ENCODE peak calls at places on chromosomes 16 and 17, in ten cellular contexts. R, V, A, I, C, E, X, P, U and K are unnamed samples.

GRCh38 chr17:50201226-50201854 is at the start of gene COL1A1:
- ATAC-seq in C (no peak), P (no peak), R (no peak), E (peak; percentile 18), X (no peak), U (no peak), I (no peak), A (no peak), V (peak; percentile 14), K (peak; percentile 62)

GRCh38 chr17:33560871-33561270 is 267.8 kb upstream of the ASIC2 start:
- ATAC-seq in A (no peak), U (no peak), C (no peak), E (no peak), V (no peak), X (no peak), P (no peak), R (no peak), I (no peak), K (no peak)

GRCh38 chr16:87626905-87627304 is 24.6 kb downstream of the JPH3 start:
- ATAC-seq in X (no peak), E (no peak), V (no peak), I (no peak), U (no peak), R (no peak), P (no peak), C (no peak), A (no peak), K (no peak)

GRCh38 chr17:9817086-9817485 is 4.8 kb downstream of the GSG1L2 start:
- ATAC-seq in P (no peak), V (peak; percentile 80), C (no peak), I (no peak), R (peak; percentile 90), U (peak; percentile 61), A (no peak), X (no peak), E (peak; percentile 57), K (peak; percentile 83)

GRCh38 chr17:66272699-66273390 is 29.6 kb upstream of the PRKCA start:
- ATAC-seq in C (no peak), P (no peak), I (no peak), R (peak; percentile 41), V (peak; percentile 39), E (no peak), X (no peak), U (peak; percentile 39), A (no peak), K (peak; percentile 58)

GRCh38 chr17:1298616-1299015 is 19.2 kb downstream of the TRARG1 start:
- ATAC-seq in P (no peak), I (peak; percentile 45), A (peak; percentile 20), E (no peak), R (peak; percentile 79), V (no peak), U (no peak), C (peak; percentile 17), X (peak; percentile 61), K (peak; percentile 48)

GRCh38 chr16:74842413-74842812 is 67.8 kb upstream of the FA2H start:
- ATAC-seq in C (no peak), A (no peak), R (no peak), X (no peak), I (no peak), E (no peak), U (no peak), V (no peak), P (no peak), K (peak; percentile 67)

GRCh38 chr16:17414421-17414820 is 56.3 kb downstream of the XYLT1 start:
- ATAC-seq in I (no peak), C (peak; percentile 34), P (peak; percentile 57), A (no peak), E (no peak), U (no peak), R (no peak), X (peak; percentile 44), V (no peak), K (no peak)

GRCh38 chr17:76983075-76983411 is 114.8 kb downstream of the MGAT5B start:
- ATAC-seq in E (peak; percentile 33), U (no peak), R (no peak), I (peak; percentile 45), A (no peak), P (no peak), V (no peak), X (no peak), C (no peak), K (no peak)

GRCh38 chr17:1467898-1468492 is 12.0 kb upstream of the CRK start:
- ATAC-seq in R (no peak), C (no peak), I (no peak), U (no peak), E (no peak), P (no peak), A (no peak), V (peak; percentile 72), X (no peak), K (no peak)

GRCh38 chr16:29916979-29917378 is 9.0 kb downstream of the KCTD13 start:
- ATAC-seq in I (no peak), V (no peak), P (no peak), C (no peak), U (no peak), X (no peak), R (no peak), A (no peak), E (no peak), K (no peak)

GRCh38 chr16:57266531-57267268 is 17.8 kb downstream of the PLLP start:
- ATAC-seq in X (peak; percentile 42), A (peak; percentile 57), E (peak; percentile 2), I (peak; percentile 87), U (no peak), V (no peak), C (peak; percentile 83), R (peak; percentile 36), P (no peak), K (peak; percentile 34)

GRCh38 chr16:20865420-20866126 is 34.6 kb downstream of the DCUN1D3 start:
- ATAC-seq in E (no peak), U (peak; percentile 47), X (peak; percentile 72), C (no peak), V (no peak), I (no peak), R (no peak), P (no peak), A (peak; percentile 84), K (peak; percentile 35)

GRCh38 chr17:60817187-60817586 is 139.5 kb downstream of the BCAS3 start:
- ATAC-seq in R (no peak), P (no peak), I (no peak), V (no peak), C (no peak), A (no peak), U (peak; percentile 99), X (no peak), E (no peak), K (peak; percentile 91)

GRCh38 chr17:65228734-65229390 is 91.7 kb downstream of the RGS9 start:
- ATAC-seq in X (peak; percentile 89), I (peak; percentile 71), E (no peak), A (peak; percentile 83), V (no peak), U (no peak), R (no peak), P (peak; percentile 31), C (peak; percentile 83), K (peak; percentile 80)

GRCh38 chr16:58243528-58244004 is 45.7 kb upstream of the CSNK2A2 start:
- ATAC-seq in I (no peak), U (peak; percentile 70), V (no peak), A (peak; percentile 78), R (peak; percentile 99), C (no peak), X (peak; percentile 73), P (peak; percentile 90), E (no peak), K (no peak)

GRCh38 chr17:17666111-17666714 is 15.0 kb upstream of the RAI1 start:
- ATAC-seq in A (no peak), P (no peak), R (no peak), I (no peak), V (no peak), X (no peak), C (no peak), E (no peak), U (peak; percentile 72), K (peak; percentile 23)

GRCh38 chr16:2086812-2087425 is 39.1 kb downstream of the TSC2 start:
- ATAC-seq in X (no peak), I (no peak), C (no peak), P (peak; percentile 76), V (no peak), A (no peak), U (no peak), R (no peak), E (no peak), K (no peak)

GRCh38 chr17:79602621-79603020 is 8.2 kb downstream of the RBFOX3 start:
- ATAC-seq in V (no peak), R (no peak), U (no peak), I (no peak), C (no peak), A (no peak), P (no peak), X (no peak), E (no peak), K (no peak)

GRCh38 chr17:50059256-50059655 is 3.3 kb downstream of the ITGA3 start:
- ATAC-seq in V (no peak), I (no peak), A (no peak), R (peak; percentile 15), X (no peak), E (no peak), P (no peak), C (no peak), U (no peak), K (no peak)

GRCh38 chr17:29588561-29589411 is 662 bp downstream of the GIT1 start:
- ATAC-seq in V (peak; percentile 29), A (peak; percentile 12), I (peak; percentile 12), C (peak; percentile 56), U (peak; percentile 20), E (no peak), X (peak; percentile 21), R (peak; percentile 0), P (peak; percentile 4), K (peak; percentile 6)

GRCh38 chr16:58638148-58639036 is 8.8 kb upstream of the CNOT1 start:
- ATAC-seq in U (peak; percentile 97), R (peak; percentile 88), P (no peak), A (no peak), X (no peak), I (no peak), C (no peak), V (peak; percentile 41), E (peak; percentile 84), K (peak; percentile 99)

GRCh38 chr16:25279491-25279890 is 21.8 kb upstream of the ZKSCAN2 start:
- ATAC-seq in I (no peak), P (no peak), U (no peak), X (no peak), R (no peak), E (no peak), V (no peak), C (no peak), A (no peak), K (no peak)

GRCh38 chr16:87303431-87303930 is 13.7 kb downstream of the C16orf95 start:
- ATAC-seq in I (no peak), V (no peak), U (peak; percentile 24), E (no peak), A (peak; percentile 68), C (no peak), P (no peak), R (no peak), X (peak; percentile 45), K (no peak)